ENCODE peak calls at places on chromosomes 7 and 10, in eight cellular contexts. One of them, this sample, is unnamed.

GRCh38 chr10:1142596-1142995 is 86.4 kb downstream of the WDR37 start:
- DNase-seq in testis: no peak
- DNase-seq in IMR-90: no peak
- DNase-seq in breast epithelium: no peak
- DNase-seq in HepG2: no peak
- DNase-seq in adrenal gland: no peak
- DNase-seq in K562: no peak
- DNase-seq in lower leg skin: peak; percentile 7
- DNase-seq in this sample: no peak

GRCh38 chr7:131238260-131238940 is 89.3 kb upstream of the MKLN1 start:
- DNase-seq in testis: no peak
- DNase-seq in IMR-90: peak; percentile 81
- DNase-seq in breast epithelium: no peak
- DNase-seq in HepG2: peak; percentile 68
- DNase-seq in adrenal gland: no peak
- DNase-seq in K562: no peak
- DNase-seq in lower leg skin: no peak
- DNase-seq in this sample: no peak

GRCh38 chr7:18680576-18680975 is 185.0 kb downstream of the HDAC9 start:
- DNase-seq in testis: no peak
- DNase-seq in IMR-90: no peak
- DNase-seq in breast epithelium: no peak
- DNase-seq in HepG2: no peak
- DNase-seq in adrenal gland: no peak
- DNase-seq in K562: no peak
- DNase-seq in lower leg skin: no peak
- DNase-seq in this sample: no peak

GRCh38 chr10:118594392-118595063 is 920 bp downstream of the PRLHR start:
- DNase-seq in testis: peak; percentile 76
- DNase-seq in IMR-90: peak; percentile 21
- DNase-seq in breast epithelium: no peak
- DNase-seq in HepG2: no peak
- DNase-seq in adrenal gland: peak; percentile 51
- DNase-seq in K562: peak; percentile 21
- DNase-seq in lower leg skin: no peak
- DNase-seq in this sample: peak; percentile 64

GRCh38 chr7:15889501-15889900 is 203.0 kb upstream of the MEOX2 start:
- DNase-seq in testis: peak; percentile 47
- DNase-seq in IMR-90: no peak
- DNase-seq in breast epithelium: no peak
- DNase-seq in HepG2: no peak
- DNase-seq in adrenal gland: peak; percentile 21
- DNase-seq in K562: no peak
- DNase-seq in lower leg skin: no peak
- DNase-seq in this sample: no peak

GRCh38 chr10:24097771-24098207 is 111.1 kb upstream of the KIAA1217 start:
- DNase-seq in testis: peak; percentile 17
- DNase-seq in IMR-90: no peak
- DNase-seq in breast epithelium: no peak
- DNase-seq in HepG2: peak; percentile 4
- DNase-seq in adrenal gland: peak; percentile 21
- DNase-seq in K562: no peak
- DNase-seq in lower leg skin: no peak
- DNase-seq in this sample: no peak

GRCh38 chr7:1225462-1226154 is 7.1 kb upstream of the UNCX start:
- DNase-seq in testis: no peak
- DNase-seq in IMR-90: no peak
- DNase-seq in breast epithelium: no peak
- DNase-seq in HepG2: no peak
- DNase-seq in adrenal gland: no peak
- DNase-seq in K562: peak; percentile 79
- DNase-seq in lower leg skin: no peak
- DNase-seq in this sample: no peak

GRCh38 chr7:140512317-140513000 is 33.2 kb upstream of the MKRN1 start:
- DNase-seq in testis: peak; percentile 44
- DNase-seq in IMR-90: no peak
- DNase-seq in breast epithelium: peak; percentile 75
- DNase-seq in HepG2: peak; percentile 46
- DNase-seq in adrenal gland: peak; percentile 58
- DNase-seq in K562: peak; percentile 67
- DNase-seq in lower leg skin: no peak
- DNase-seq in this sample: peak; percentile 58

GRCh38 chr7:36820527-36821170 is 96.4 kb upstream of the AOAH start:
- DNase-seq in testis: no peak
- DNase-seq in IMR-90: no peak
- DNase-seq in breast epithelium: no peak
- DNase-seq in HepG2: no peak
- DNase-seq in adrenal gland: no peak
- DNase-seq in K562: no peak
- DNase-seq in lower leg skin: no peak
- DNase-seq in this sample: no peak

GRCh38 chr10:125824736-125825135 is 1.4 kb downstream of the BCCIP start:
- DNase-seq in testis: no peak
- DNase-seq in IMR-90: peak; percentile 61
- DNase-seq in breast epithelium: no peak
- DNase-seq in HepG2: no peak
- DNase-seq in adrenal gland: no peak
- DNase-seq in K562: no peak
- DNase-seq in lower leg skin: no peak
- DNase-seq in this sample: no peak

GRCh38 chr10:98244586-98244985 is 23.4 kb downstream of the LOXL4 start:
- DNase-seq in testis: no peak
- DNase-seq in IMR-90: no peak
- DNase-seq in breast epithelium: no peak
- DNase-seq in HepG2: no peak
- DNase-seq in adrenal gland: no peak
- DNase-seq in K562: no peak
- DNase-seq in lower leg skin: no peak
- DNase-seq in this sample: no peak

GRCh38 chr7:155816192-155816508 is 3.9 kb upstream of the SHH start:
- DNase-seq in testis: no peak
- DNase-seq in IMR-90: no peak
- DNase-seq in breast epithelium: no peak
- DNase-seq in HepG2: no peak
- DNase-seq in adrenal gland: no peak
- DNase-seq in K562: no peak
- DNase-seq in lower leg skin: no peak
- DNase-seq in this sample: no peak

GRCh38 chr7:158448701-158449100 is 138.9 kb downstream of the PTPRN2 start:
- DNase-seq in testis: no peak
- DNase-seq in IMR-90: no peak
- DNase-seq in breast epithelium: no peak
- DNase-seq in HepG2: no peak
- DNase-seq in adrenal gland: no peak
- DNase-seq in K562: no peak
- DNase-seq in lower leg skin: peak; percentile 57
- DNase-seq in this sample: no peak

GRCh38 chr10:69685802-69686585 is 55.9 kb downstream of the FAM241B start:
- DNase-seq in testis: peak; percentile 41
- DNase-seq in IMR-90: peak; percentile 20
- DNase-seq in breast epithelium: peak; percentile 54
- DNase-seq in HepG2: no peak
- DNase-seq in adrenal gland: no peak
- DNase-seq in K562: no peak
- DNase-seq in lower leg skin: peak; percentile 81
- DNase-seq in this sample: no peak

GRCh38 chr10:8674230-8674629 is 619.7 kb downstream of the GATA3 start:
- DNase-seq in testis: no peak
- DNase-seq in IMR-90: no peak
- DNase-seq in breast epithelium: no peak
- DNase-seq in HepG2: no peak
- DNase-seq in adrenal gland: no peak
- DNase-seq in K562: no peak
- DNase-seq in lower leg skin: no peak
- DNase-seq in this sample: no peak

GRCh38 chr10:31926765-31927596 is 1.6 kb downstream of the ARHGAP12 start:
- DNase-seq in testis: peak; percentile 24
- DNase-seq in IMR-90: no peak
- DNase-seq in breast epithelium: no peak
- DNase-seq in HepG2: no peak
- DNase-seq in adrenal gland: no peak
- DNase-seq in K562: no peak
- DNase-seq in lower leg skin: no peak
- DNase-seq in this sample: no peak

GRCh38 chr7:140696024-140696678 is 357 bp upstream of the NDUFB2 start:
- DNase-seq in testis: peak; percentile 98
- DNase-seq in IMR-90: peak; percentile 89
- DNase-seq in breast epithelium: peak; percentile 94
- DNase-seq in HepG2: peak; percentile 81
- DNase-seq in adrenal gland: peak; percentile 98
- DNase-seq in K562: peak; percentile 99
- DNase-seq in lower leg skin: peak; percentile 99
- DNase-seq in this sample: peak; percentile 98

GRCh38 chr10:60905580-60905979 is 38.4 kb downstream of the RHOBTB1 start:
- DNase-seq in testis: peak; percentile 60
- DNase-seq in IMR-90: peak; percentile 59
- DNase-seq in breast epithelium: no peak
- DNase-seq in HepG2: no peak
- DNase-seq in adrenal gland: no peak
- DNase-seq in K562: no peak
- DNase-seq in lower leg skin: no peak
- DNase-seq in this sample: peak; percentile 40

GRCh38 chr10:18658301-18658991 is 785 bp upstream of the ARL5B start:
- DNase-seq in testis: peak; percentile 43
- DNase-seq in IMR-90: peak; percentile 36
- DNase-seq in breast epithelium: no peak
- DNase-seq in HepG2: peak; percentile 57
- DNase-seq in adrenal gland: no peak
- DNase-seq in K562: no peak
- DNase-seq in lower leg skin: no peak
- DNase-seq in this sample: peak; percentile 52
- TF ChIP-seq POLR2A in testis: no peak
- TF ChIP-seq POLR2A in IMR-90: peak; percentile 17
- TF ChIP-seq POLR2A in breast epithelium: no peak
- TF ChIP-seq POLR2A in HepG2: no peak
- TF ChIP-seq POLR2A in adrenal gland: peak; percentile 71
- TF ChIP-seq POLR2A in K562: no peak
- TF ChIP-seq POLR2A in lower leg skin: no peak
- TF ChIP-seq POLR2A in this sample: no peak

DNA sequence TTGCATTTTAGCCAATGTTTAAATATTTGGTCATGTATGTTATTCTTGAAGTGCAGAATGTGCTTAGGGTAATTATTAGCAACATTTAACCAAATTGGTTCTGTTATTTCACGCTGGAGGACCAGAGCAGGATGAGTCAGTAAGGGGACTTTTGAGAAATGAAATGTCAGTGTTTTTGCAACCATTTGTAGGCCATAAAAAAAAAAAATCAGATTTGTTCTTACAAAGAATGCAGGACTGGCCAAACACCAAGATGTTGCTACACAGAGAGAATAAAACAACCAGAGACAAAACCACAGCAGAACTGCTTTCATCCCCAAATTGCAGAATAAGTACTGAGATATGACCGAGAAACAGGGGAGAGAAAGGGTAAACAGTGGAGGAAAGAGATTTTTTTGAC is 62.1 kb downstream of the TPST1 start:
- DNase-seq in testis: peak; percentile 74
- DNase-seq in IMR-90: peak; percentile 91
- DNase-seq in breast epithelium: no peak
- DNase-seq in HepG2: no peak
- DNase-seq in adrenal gland: peak; percentile 29
- DNase-seq in K562: no peak
- DNase-seq in lower leg skin: no peak
- DNase-seq in this sample: peak; percentile 66
- H3K4me3 ChIP-seq in testis: no peak overlapping the region
- H3K4me3 ChIP-seq in IMR-90: no peak overlapping the region
- H3K4me3 ChIP-seq in breast epithelium: no peak overlapping the region
- H3K4me3 ChIP-seq in HepG2: no peak overlapping the region
- H3K4me3 ChIP-seq in adrenal gland: no peak overlapping the region
- H3K4me3 ChIP-seq in K562: no peak overlapping the region
- H3K4me3 ChIP-seq in lower leg skin: no peak overlapping the region
- H3K4me3 ChIP-seq in this sample: no peak overlapping the region

GRCh38 chr10:71850745-71851629 is at the start of gene PSAP:
- DNase-seq in testis: peak; percentile 98
- DNase-seq in IMR-90: peak; percentile 97
- DNase-seq in breast epithelium: peak; percentile 98
- DNase-seq in HepG2: peak; percentile 95
- DNase-seq in adrenal gland: peak; percentile 98
- DNase-seq in K562: peak; percentile 100
- DNase-seq in lower leg skin: peak; percentile 100
- DNase-seq in this sample: peak; percentile 98
- TF ChIP-seq POLR2A in testis: peak; percentile 90
- TF ChIP-seq POLR2A in IMR-90: peak; percentile 97
- TF ChIP-seq POLR2A in breast epithelium: peak; percentile 97
- TF ChIP-seq POLR2A in HepG2: peak; percentile 99
- TF ChIP-seq POLR2A in adrenal gland: peak; percentile 100
- TF ChIP-seq POLR2A in K562: peak; percentile 97
- TF ChIP-seq POLR2A in lower leg skin: no peak
- TF ChIP-seq POLR2A in this sample: peak; percentile 95

DNA sequence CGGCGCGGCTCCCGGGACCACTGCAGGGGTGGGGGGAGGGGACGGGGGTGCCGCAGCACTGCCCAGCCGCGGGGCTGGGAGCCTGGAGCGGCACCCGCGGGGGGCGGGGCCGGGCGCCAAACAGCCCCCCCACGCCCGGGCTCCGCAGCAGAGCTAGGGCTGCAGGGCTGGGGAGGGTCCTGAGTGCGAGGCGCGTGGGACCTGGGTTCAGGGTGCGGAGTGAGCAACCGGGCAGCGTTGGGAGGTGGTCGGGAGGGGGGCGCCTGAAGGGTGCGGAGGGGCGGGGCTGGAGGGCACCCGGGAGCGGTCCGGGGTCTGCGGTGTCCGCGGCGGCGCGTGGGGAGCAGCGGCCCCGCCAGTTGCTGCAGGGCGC is 526 bp downstream of the CAMK2G start:
- DNase-seq in testis: no peak
- DNase-seq in IMR-90: no peak
- DNase-seq in breast epithelium: no peak
- DNase-seq in HepG2: no peak
- DNase-seq in adrenal gland: no peak
- DNase-seq in K562: peak; percentile 82
- DNase-seq in lower leg skin: no peak
- DNase-seq in this sample: no peak
- H3K4me3 ChIP-seq in testis: peak overlapping the region; percentile 80
- H3K4me3 ChIP-seq in IMR-90: peak overlapping the region; percentile 100
- H3K4me3 ChIP-seq in breast epithelium: peak overlapping the region; percentile 89
- H3K4me3 ChIP-seq in HepG2: peak overlapping the region; percentile 61
- H3K4me3 ChIP-seq in adrenal gland: no peak overlapping the region
- H3K4me3 ChIP-seq in K562: peak overlapping the region; percentile 75
- H3K4me3 ChIP-seq in lower leg skin: peak overlapping the region; percentile 71
- H3K4me3 ChIP-seq in this sample: peak overlapping the region; percentile 93

GRCh38 chr10:73803680-73804286 is 7.6 kb downstream of the NDST2 start:
- DNase-seq in testis: no peak
- DNase-seq in IMR-90: no peak
- DNase-seq in breast epithelium: no peak
- DNase-seq in HepG2: no peak
- DNase-seq in adrenal gland: no peak
- DNase-seq in K562: no peak
- DNase-seq in lower leg skin: no peak
- DNase-seq in this sample: no peak
- TF ChIP-seq POLR2A in testis: no peak
- TF ChIP-seq POLR2A in IMR-90: no peak
- TF ChIP-seq POLR2A in breast epithelium: no peak
- TF ChIP-seq POLR2A in HepG2: no peak
- TF ChIP-seq POLR2A in adrenal gland: no peak
- TF ChIP-seq POLR2A in K562: no peak
- TF ChIP-seq POLR2A in lower leg skin: no peak
- TF ChIP-seq POLR2A in this sample: no peak

DNA sequence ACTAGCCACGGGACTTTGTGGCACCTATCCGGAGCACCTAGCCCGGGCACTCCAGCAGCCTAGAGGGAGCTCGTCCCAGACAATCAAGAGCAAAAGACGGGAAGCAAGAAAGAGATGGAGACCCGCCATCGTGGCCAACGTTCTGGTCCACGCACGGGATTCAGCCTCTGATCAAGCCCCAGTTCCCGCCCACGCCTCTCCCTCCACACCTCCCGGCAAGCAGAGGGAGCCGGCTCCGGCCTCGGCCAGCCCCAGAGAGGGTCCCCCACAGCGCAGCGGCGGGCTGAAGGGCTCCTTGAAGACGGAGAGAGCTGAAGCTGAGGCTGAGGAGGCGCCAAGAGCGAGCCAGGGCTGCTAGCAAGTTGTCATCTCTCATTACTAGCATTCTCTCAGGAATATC is 992 bp upstream of the SLC39A12 start:
- DNase-seq in testis: no peak
- DNase-seq in IMR-90: no peak
- DNase-seq in breast epithelium: no peak
- DNase-seq in HepG2: no peak
- DNase-seq in adrenal gland: no peak
- DNase-seq in K562: no peak
- DNase-seq in lower leg skin: peak; percentile 78
- DNase-seq in this sample: no peak
- H3K4me3 ChIP-seq in testis: no peak overlapping the region
- H3K4me3 ChIP-seq in IMR-90: no peak overlapping the region
- H3K4me3 ChIP-seq in breast epithelium: no peak overlapping the region
- H3K4me3 ChIP-seq in HepG2: no peak overlapping the region
- H3K4me3 ChIP-seq in adrenal gland: no peak overlapping the region
- H3K4me3 ChIP-seq in K562: no peak overlapping the region
- H3K4me3 ChIP-seq in lower leg skin: no peak overlapping the region
- H3K4me3 ChIP-seq in this sample: no peak overlapping the region